ENCODE peak calls at places on chromosomes 6 and 20, in four cellular contexts. One of them, this sample, is unnamed. For H3K9me3 and H3K4me1, the result is how much of the 10 kb centered on the place peaks cover.

GRCh38 chr6:44386364-44386928 is 1.1 kb upstream of the CDC5L start:
- DNase-seq in effector memory CD4-positive, alpha-beta T cell: no peak
- DNase-seq in ascending aorta: no peak
- DNase-seq in HepG2: no peak
- DNase-seq in this sample: peak

GRCh38 chr20:44916586-44916985 is 6.7 kb downstream of the PABPC1L start:
- DNase-seq in effector memory CD4-positive, alpha-beta T cell: no peak
- DNase-seq in ascending aorta: no peak
- DNase-seq in HepG2: no peak
- DNase-seq in this sample: no peak

GRCh38 chr20:54356726-54357235 is 118.6 kb upstream of the DOK5 start:
- DNase-seq in effector memory CD4-positive, alpha-beta T cell: no peak
- DNase-seq in ascending aorta: no peak
- DNase-seq in HepG2: no peak
- DNase-seq in this sample: no peak

GRCh38 chr6:43698584-43699349 is 11.2 kb upstream of the MRPS18A start:
- DNase-seq in effector memory CD4-positive, alpha-beta T cell: no peak
- DNase-seq in ascending aorta: no peak
- DNase-seq in HepG2: no peak
- DNase-seq in this sample: no peak

GRCh38 chr6:87029711-87030314 is 65.1 kb downstream of the CGA start:
- DNase-seq in effector memory CD4-positive, alpha-beta T cell: no peak
- DNase-seq in ascending aorta: no peak
- DNase-seq in HepG2: peak
- DNase-seq in this sample: no peak

GRCh38 chr6:143232849-143233248 is 172.2 kb downstream of the AIG1 start:
- DNase-seq in effector memory CD4-positive, alpha-beta T cell: no peak
- DNase-seq in ascending aorta: no peak
- DNase-seq in HepG2: peak
- DNase-seq in this sample: no peak

GRCh38 chr20:24337074-24337473 is 132.4 kb upstream of the SYNDIG1 start:
- DNase-seq in effector memory CD4-positive, alpha-beta T cell: no peak
- DNase-seq in ascending aorta: no peak
- DNase-seq in HepG2: no peak
- DNase-seq in this sample: no peak

GRCh38 chr6:52587001-52587400 is 10.1 kb upstream of the TRAM2 start:
- DNase-seq in effector memory CD4-positive, alpha-beta T cell: no peak
- DNase-seq in ascending aorta: no peak
- DNase-seq in HepG2: no peak
- DNase-seq in this sample: no peak

GRCh38 chr20:3446779-3447178 is 24.0 kb upstream of the ATRN start:
- DNase-seq in effector memory CD4-positive, alpha-beta T cell: no peak
- DNase-seq in ascending aorta: no peak
- DNase-seq in HepG2: no peak
- DNase-seq in this sample: no peak

GRCh38 chr6:146339716-146340115 is 203.9 kb upstream of the RAB32 start:
- DNase-seq in effector memory CD4-positive, alpha-beta T cell: no peak
- DNase-seq in ascending aorta: no peak
- DNase-seq in HepG2: no peak
- DNase-seq in this sample: no peak

GRCh38 chr20:23143098-23143497 is 57.0 kb upstream of the CD93 start:
- DNase-seq in effector memory CD4-positive, alpha-beta T cell: no peak
- DNase-seq in ascending aorta: peak
- DNase-seq in HepG2: peak
- DNase-seq in this sample: no peak

GRCh38 chr6:38172739-38173415 is 353.4 kb downstream of the ZFAND3 start:
- DNase-seq in effector memory CD4-positive, alpha-beta T cell: no peak
- DNase-seq in ascending aorta: no peak
- DNase-seq in HepG2: no peak
- DNase-seq in this sample: no peak

GRCh38 chr20:43459022-43459942 is 1.6 kb downstream of the SRSF6 start:
- DNase-seq in effector memory CD4-positive, alpha-beta T cell: no peak
- DNase-seq in ascending aorta: no peak
- DNase-seq in HepG2: no peak
- DNase-seq in this sample: no peak

GRCh38 chr6:5899216-5900045 is 107.3 kb downstream of the NRN1 start:
- DNase-seq in effector memory CD4-positive, alpha-beta T cell: no peak
- DNase-seq in ascending aorta: no peak
- DNase-seq in HepG2: no peak
- DNase-seq in this sample: no peak

GRCh38 chr20:34621383-34622367 is 55.2 kb downstream of the PIGU start:
- DNase-seq in effector memory CD4-positive, alpha-beta T cell: no peak
- DNase-seq in ascending aorta: no peak
- DNase-seq in HepG2: peak
- DNase-seq in this sample: no peak

GRCh38 chr6:111631930-111632460 is 26.3 kb upstream of the TRAF3IP2 start:
- DNase-seq in effector memory CD4-positive, alpha-beta T cell: no peak
- DNase-seq in ascending aorta: no peak
- DNase-seq in HepG2: no peak
- DNase-seq in this sample: no peak

DNA sequence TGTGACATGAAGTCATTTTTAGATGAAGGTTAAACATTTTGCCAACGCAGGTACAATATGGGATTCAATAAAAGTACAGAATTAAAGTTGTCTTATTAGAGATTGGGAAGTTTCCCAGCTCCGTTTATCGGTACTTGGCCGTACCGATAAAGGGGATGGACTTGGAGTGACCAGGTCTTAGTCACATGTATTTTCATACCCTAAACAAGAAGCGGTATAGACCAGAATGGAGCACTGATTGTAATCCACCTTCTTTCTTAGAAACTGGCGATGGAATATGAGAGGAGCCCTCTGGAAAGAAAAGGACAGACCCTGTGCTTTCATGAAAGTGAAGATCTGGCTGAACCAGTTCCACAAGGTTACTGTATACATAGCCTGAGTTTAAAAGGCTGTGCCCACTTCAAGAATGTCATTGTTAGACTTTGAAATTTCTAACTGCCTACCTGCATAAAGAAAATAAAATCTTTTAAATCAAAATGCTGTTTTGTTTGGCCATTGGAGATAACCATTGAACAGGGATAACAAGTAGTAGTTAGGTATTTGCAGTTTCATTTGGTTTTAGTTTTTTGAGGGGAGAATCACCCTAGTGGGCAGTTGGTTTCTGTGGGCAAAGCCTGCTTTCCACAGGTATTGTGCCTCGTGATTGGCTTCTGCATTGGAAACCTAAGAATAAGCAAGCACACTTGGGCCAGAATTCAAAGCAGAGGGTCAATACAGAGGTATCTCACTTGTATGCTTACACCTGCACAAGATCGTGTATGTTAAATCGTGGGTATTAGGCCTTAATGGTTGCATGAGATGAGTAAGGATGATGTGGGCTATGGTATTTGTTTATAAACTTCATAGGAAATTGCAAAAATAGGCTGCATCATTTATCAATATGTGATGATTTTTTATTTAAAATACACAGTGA is 11.2 kb upstream of the ZNFX1 start:
- DNase-seq in effector memory CD4-positive, alpha-beta T cell: no peak
- DNase-seq in ascending aorta: no peak
- DNase-seq in HepG2: no peak
- DNase-seq in this sample: no peak
- H3K9me3 ChIP-seq in effector memory CD4-positive, alpha-beta T cell: under half
- H3K9me3 ChIP-seq in ascending aorta: under half
- H3K9me3 ChIP-seq in HepG2: under half
- H3K9me3 ChIP-seq in this sample: under half

GRCh38 chr6:139474145-139475108 is 100.0 kb upstream of the CITED2 start:
- DNase-seq in effector memory CD4-positive, alpha-beta T cell: no peak
- DNase-seq in ascending aorta: no peak
- DNase-seq in HepG2: no peak
- DNase-seq in this sample: no peak
- H3K27ac ChIP-seq in effector memory CD4-positive, alpha-beta T cell: no peak
- H3K27ac ChIP-seq in ascending aorta: peak
- H3K27ac ChIP-seq in HepG2: no peak
- H3K27ac ChIP-seq in this sample: no peak

DNA sequence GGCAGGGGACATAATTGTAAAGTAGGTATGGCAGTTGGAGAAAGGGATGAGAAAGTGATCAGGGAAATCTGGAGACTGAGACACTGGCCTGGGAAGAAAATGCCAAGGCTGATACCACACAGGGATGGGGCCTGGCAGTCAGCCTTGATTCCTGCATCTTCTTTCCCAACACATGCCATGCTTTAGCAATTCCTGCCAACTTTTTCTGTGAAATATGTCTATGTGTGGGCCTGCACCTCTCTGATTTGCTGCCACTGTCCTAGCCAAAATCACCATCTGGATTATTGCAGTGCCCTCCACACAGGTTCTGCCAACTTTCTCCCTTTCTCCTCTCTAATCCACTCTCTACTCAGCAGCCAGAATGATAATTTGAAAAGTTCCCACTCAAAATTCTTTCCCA is 759.8 kb upstream of the CITED2 start:
- DNase-seq in effector memory CD4-positive, alpha-beta T cell: no peak
- DNase-seq in ascending aorta: no peak
- DNase-seq in HepG2: no peak
- DNase-seq in this sample: no peak
- H3K4me1 ChIP-seq in effector memory CD4-positive, alpha-beta T cell: under half
- H3K4me1 ChIP-seq in ascending aorta: under half
- H3K4me1 ChIP-seq in HepG2: under half
- H3K4me1 ChIP-seq in this sample: under half

DNA sequence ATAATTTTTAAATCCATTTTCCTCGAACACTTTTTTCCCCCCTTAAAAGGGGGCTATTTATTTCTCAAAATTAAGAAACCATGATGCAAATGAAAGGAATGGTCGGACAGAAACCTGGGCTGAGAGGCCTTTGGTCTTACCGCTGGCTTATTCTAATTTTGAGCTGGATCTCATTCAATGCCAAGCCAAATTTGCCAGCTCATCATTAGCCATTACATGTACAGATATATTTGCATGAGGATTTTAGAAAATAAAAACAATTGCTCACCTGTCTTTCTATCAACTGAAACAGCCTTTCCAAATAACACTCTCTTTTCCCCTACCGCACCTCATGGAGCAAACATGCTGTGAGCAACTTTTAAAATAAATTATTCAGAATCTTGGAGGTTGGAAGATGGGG is 219.5 kb upstream of the DTNBP1 start:
- DNase-seq in effector memory CD4-positive, alpha-beta T cell: no peak
- DNase-seq in ascending aorta: no peak
- DNase-seq in HepG2: no peak
- DNase-seq in this sample: no peak
- H3K9me3 ChIP-seq in effector memory CD4-positive, alpha-beta T cell: under half
- H3K9me3 ChIP-seq in ascending aorta: under half
- H3K9me3 ChIP-seq in HepG2: under half
- H3K9me3 ChIP-seq in this sample: under half

GRCh38 chr20:63196756-63197470 is 19.0 kb downstream of the YTHDF1 start:
- DNase-seq in effector memory CD4-positive, alpha-beta T cell: no peak
- DNase-seq in ascending aorta: no peak
- DNase-seq in HepG2: no peak
- DNase-seq in this sample: no peak
- H3K27ac ChIP-seq in effector memory CD4-positive, alpha-beta T cell: no peak
- H3K27ac ChIP-seq in ascending aorta: no peak
- H3K27ac ChIP-seq in HepG2: no peak
- H3K27ac ChIP-seq in this sample: no peak

GRCh38 chr6:167744681-167745659 is 81.7 kb upstream of the AFDN start:
- DNase-seq in effector memory CD4-positive, alpha-beta T cell: no peak
- DNase-seq in ascending aorta: no peak
- DNase-seq in HepG2: no peak
- DNase-seq in this sample: no peak
- H3K4me1 ChIP-seq in effector memory CD4-positive, alpha-beta T cell: under half
- H3K4me1 ChIP-seq in ascending aorta: under half
- H3K4me1 ChIP-seq in HepG2: half or more
- H3K4me1 ChIP-seq in this sample: under half

This sample was measured in left lung.